ENCODE peak calls at places on chromosomes 11 and 22, in five cellular contexts. C, L, Y, N and K are unnamed samples.

GRCh38 chr11:2689551-2690260 is 10.1 kb downstream of the KCNQ1OT1 start:
- DNase-seq in C (no peak), L (no peak), Y (peak), N (no peak), K (no peak)

GRCh38 chr11:132405728-132406127 is 1035.3 kb downstream of the NTM start:
- DNase-seq in C (no peak), L (no peak), Y (no peak), N (peak), K (no peak)

GRCh38 chr11:81772161-81772560 is 961.5 kb downstream of the FAM181B start:
- DNase-seq in C (no peak), L (no peak), Y (no peak), N (peak), K (peak)

GRCh38 chr11:119584193-119585037 is 144.6 kb downstream of the NECTIN1 start:
- DNase-seq in C (no peak), L (no peak), Y (no peak), N (peak), K (peak)

GRCh38 chr11:13993096-13993760 is 30.7 kb downstream of the SPON1 start:
- DNase-seq in C (no peak), L (no peak), Y (no peak), N (no peak), K (no peak)

GRCh38 chr11:2924821-2925675 is 4.2 kb downstream of the PHLDA2 start:
- DNase-seq in C (no peak), L (no peak), Y (no peak), N (no peak), K (no peak)

GRCh38 chr22:26778372-26778771 is 121.0 kb downstream of the MIAT start:
- DNase-seq in C (no peak), L (no peak), Y (no peak), N (no peak), K (no peak)

GRCh38 chr11:68792400-68792955 is 41.2 kb upstream of the TESMIN start:
- DNase-seq in C (no peak), L (no peak), Y (no peak), N (no peak), K (peak)

GRCh38 chr11:12079726-12080556 is 30.4 kb upstream of the MICAL2 start:
- DNase-seq in C (peak), L (peak), Y (no peak), N (no peak), K (peak)

GRCh38 chr11:111510311-111510710 is 1.9 kb downstream of the BTG4 start:
- DNase-seq in C (no peak), L (no peak), Y (no peak), N (no peak), K (no peak)

GRCh38 chr22:23072035-23072910 is 2.0 kb downstream of the GNAZ start:
- DNase-seq in C (no peak), L (peak), Y (no peak), N (no peak), K (no peak)

GRCh38 chr11:57979532-57980079 is 44.1 kb upstream of the OR9Q1 start:
- DNase-seq in C (no peak), L (no peak), Y (no peak), N (no peak), K (no peak)

GRCh38 chr22:40875111-40875510 is 13.2 kb upstream of the DNAJB7 start:
- DNase-seq in C (no peak), L (no peak), Y (no peak), N (no peak), K (no peak)

GRCh38 chr11:30567148-30567547 is 19.0 kb downstream of the MPPED2 start:
- DNase-seq in C (no peak), L (no peak), Y (no peak), N (no peak), K (no peak)

GRCh38 chr22:49602481-49602880 is 225.2 kb downstream of the BRD1 start:
- DNase-seq in C (no peak), L (no peak), Y (no peak), N (no peak), K (no peak)

GRCh38 chr11:20873054-20873453 is 203.7 kb downstream of the NELL1 start:
- DNase-seq in C (peak), L (no peak), Y (peak), N (peak), K (no peak)

GRCh38 chr22:28244760-28245159 is 325.7 kb upstream of the PITPNB start:
- DNase-seq in C (no peak), L (no peak), Y (no peak), N (no peak), K (no peak)

GRCh38 chr22:42961815-42962214 is 53.1 kb downstream of the PACSIN2 start:
- DNase-seq in C (no peak), L (no peak), Y (no peak), N (no peak), K (no peak)

GRCh38 chr11:68271023-68271780 is 571 bp downstream of the C11orf24 start:
- DNase-seq in C (peak), L (peak), Y (peak), N (peak), K (peak)

GRCh38 chr22:46967445-46968358 is 205.3 kb downstream of the TBC1D22A start:
- DNase-seq in C (no peak), L (no peak), Y (no peak), N (no peak), K (no peak)

GRCh38 chr11:39236916-39237315 is 2222.5 kb downstream of the LRRC4C start:
- DNase-seq in C (peak), L (no peak), Y (no peak), N (peak), K (no peak)

GRCh38 chr11:124717786-124718634 is 21.7 kb upstream of the NRGN start:
- DNase-seq in C (no peak), L (peak), Y (no peak), N (peak), K (peak)

GRCh38 chr11:102546427-102546826 is 15.9 kb upstream of the MMP7 start:
- DNase-seq in C (no peak), L (no peak), Y (peak), N (no peak), K (peak)

GRCh38 chr22:42925598-42925997 is 68.5 kb upstream of the ARFGAP3 start:
- DNase-seq in C (no peak), L (no peak), Y (no peak), N (no peak), K (no peak)

GRCh38 chr11:61587951-61588695 is 7.2 kb upstream of the SYT7 start:
- DNase-seq in C (peak), L (peak), Y (peak), N (peak), K (peak)

GRCh38 chr11:88402784-88403183 is 65.2 kb upstream of the CTSC start:
- DNase-seq in C (peak), L (no peak), Y (no peak), N (no peak), K (peak)

GRCh38 chr11:1534682-1535081 is 37.4 kb downstream of the DUSP8 start:
- DNase-seq in C (no peak), L (no peak), Y (no peak), N (no peak), K (peak)

GRCh38 chr11:16226245-16226644 is 130.1 kb downstream of the SOX6 start:
- DNase-seq in C (peak), L (peak), Y (peak), N (no peak), K (peak)

GRCh38 chr11:118304227-118304808 is at the start of gene CD3E:
- DNase-seq in C (no peak), L (no peak), Y (no peak), N (no peak), K (no peak)

GRCh38 chr22:21698430-21699329 is 32.9 kb downstream of the PPIL2 start:
- DNase-seq in C (no peak), L (peak), Y (no peak), N (peak), K (peak)

GRCh38 chr22:40529817-40530216 is 106.7 kb downstream of the MRTFA start:
- DNase-seq in C (no peak), L (no peak), Y (no peak), N (no peak), K (peak)

GRCh38 chr11:62444271-62444833 is 25.5 kb downstream of the SCGB1A1 start:
- DNase-seq in C (no peak), L (peak), Y (no peak), N (peak), K (peak)

GRCh38 chr11:29280452-29280851 is 736.4 kb downstream of the KCNA4 start:
- DNase-seq in C (peak), L (no peak), Y (no peak), N (no peak), K (no peak)